ENCODE peak calls at places on chromosomes 7 and 10, in eight cellular contexts. One of them, this sample, is unnamed. For H3K4me1, the result is how much of the 10 kb centered on the place peaks cover.

GRCh38 chr10:33302188-33302829 is 32.2 kb downstream of the NRP1 start:
- DNase-seq in PC-9: no peak
- DNase-seq in kidney: no peak
- DNase-seq in aorta: no peak
- DNase-seq in cardiac muscle cell: peak
- DNase-seq in A673: no peak
- DNase-seq in esophagus squamous epithelium: no peak
- DNase-seq in HCT116: no peak
- DNase-seq in this sample: no peak

GRCh38 chr10:70970830-70971229 is 82.5 kb upstream of the PCBD1 start:
- DNase-seq in PC-9: no peak
- DNase-seq in HCT116: no peak
- DNase-seq in esophagus squamous epithelium: no peak
- DNase-seq in A673: no peak
- DNase-seq in cardiac muscle cell: peak
- DNase-seq in aorta: no peak
- DNase-seq in kidney: no peak
- DNase-seq in this sample: peak

GRCh38 chr7:47763063-47763974 is 181.4 kb upstream of the TNS3 start:
- DNase-seq in HCT116: no peak
- DNase-seq in aorta: no peak
- DNase-seq in esophagus squamous epithelium: no peak
- DNase-seq in kidney: no peak
- DNase-seq in A673: no peak
- DNase-seq in PC-9: peak
- DNase-seq in cardiac muscle cell: peak
- DNase-seq in this sample: no peak

GRCh38 chr7:151696738-151697514 is 177.2 kb upstream of the RHEB start:
- DNase-seq in esophagus squamous epithelium: no peak
- DNase-seq in cardiac muscle cell: no peak
- DNase-seq in aorta: no peak
- DNase-seq in A673: no peak
- DNase-seq in kidney: peak
- DNase-seq in PC-9: peak
- DNase-seq in HCT116: no peak
- DNase-seq in this sample: no peak

GRCh38 chr10:115094605-115095004 is 1.4 kb downstream of the ATRNL1 start:
- DNase-seq in esophagus squamous epithelium: no peak
- DNase-seq in aorta: no peak
- DNase-seq in cardiac muscle cell: no peak
- DNase-seq in PC-9: no peak
- DNase-seq in HCT116: no peak
- DNase-seq in kidney: no peak
- DNase-seq in A673: no peak
- DNase-seq in this sample: no peak

GRCh38 chr7:117470777-117471176 is 9.0 kb upstream of the CFTR start:
- DNase-seq in cardiac muscle cell: no peak
- DNase-seq in kidney: peak
- DNase-seq in aorta: no peak
- DNase-seq in esophagus squamous epithelium: no peak
- DNase-seq in A673: no peak
- DNase-seq in HCT116: no peak
- DNase-seq in PC-9: no peak
- DNase-seq in this sample: no peak

GRCh38 chr7:27109533-27110162 is 7.2 kb upstream of the HOXA2 start:
- DNase-seq in esophagus squamous epithelium: no peak
- DNase-seq in PC-9: no peak
- DNase-seq in kidney: no peak
- DNase-seq in HCT116: no peak
- DNase-seq in cardiac muscle cell: no peak
- DNase-seq in aorta: no peak
- DNase-seq in A673: no peak
- DNase-seq in this sample: no peak

GRCh38 chr7:73702226-73702625 is 17.2 kb downstream of the STX1A start:
- DNase-seq in cardiac muscle cell: no peak
- DNase-seq in aorta: no peak
- DNase-seq in HCT116: no peak
- DNase-seq in kidney: no peak
- DNase-seq in esophagus squamous epithelium: no peak
- DNase-seq in A673: no peak
- DNase-seq in PC-9: no peak
- DNase-seq in this sample: no peak

GRCh38 chr7:142636751-142637150 is 112.5 kb upstream of the PRSS1 start:
- DNase-seq in kidney: no peak
- DNase-seq in aorta: no peak
- DNase-seq in cardiac muscle cell: no peak
- DNase-seq in A673: no peak
- DNase-seq in esophagus squamous epithelium: no peak
- DNase-seq in HCT116: no peak
- DNase-seq in PC-9: no peak
- DNase-seq in this sample: no peak

GRCh38 chr7:42020067-42020466 is 216.9 kb downstream of the GLI3 start:
- DNase-seq in kidney: no peak
- DNase-seq in A673: peak
- DNase-seq in cardiac muscle cell: no peak
- DNase-seq in aorta: no peak
- DNase-seq in PC-9: no peak
- DNase-seq in HCT116: no peak
- DNase-seq in esophagus squamous epithelium: no peak
- DNase-seq in this sample: no peak

GRCh38 chr10:72085864-72086465 is 2.4 kb downstream of the SPOCK2 start:
- DNase-seq in kidney: no peak
- DNase-seq in cardiac muscle cell: no peak
- DNase-seq in HCT116: no peak
- DNase-seq in PC-9: no peak
- DNase-seq in aorta: no peak
- DNase-seq in esophagus squamous epithelium: no peak
- DNase-seq in A673: no peak
- DNase-seq in this sample: no peak

GRCh38 chr10:72087969-72088878 is at the start of gene SPOCK2:
- DNase-seq in A673: no peak
- DNase-seq in PC-9: no peak
- DNase-seq in kidney: peak
- DNase-seq in cardiac muscle cell: peak
- DNase-seq in aorta: no peak
- DNase-seq in esophagus squamous epithelium: no peak
- DNase-seq in HCT116: no peak
- DNase-seq in this sample: no peak

GRCh38 chr10:72087392-72087968 is 871 bp downstream of the SPOCK2 start:
- DNase-seq in cardiac muscle cell: no peak
- DNase-seq in aorta: no peak
- DNase-seq in esophagus squamous epithelium: no peak
- DNase-seq in PC-9: no peak
- DNase-seq in kidney: peak
- DNase-seq in A673: no peak
- DNase-seq in HCT116: no peak
- DNase-seq in this sample: no peak

GRCh38 chr10:72085166-72085565 is 3.2 kb downstream of the SPOCK2 start:
- DNase-seq in kidney: no peak
- DNase-seq in A673: no peak
- DNase-seq in aorta: no peak
- DNase-seq in PC-9: no peak
- DNase-seq in esophagus squamous epithelium: no peak
- DNase-seq in HCT116: no peak
- DNase-seq in cardiac muscle cell: no peak
- DNase-seq in this sample: no peak

DNA sequence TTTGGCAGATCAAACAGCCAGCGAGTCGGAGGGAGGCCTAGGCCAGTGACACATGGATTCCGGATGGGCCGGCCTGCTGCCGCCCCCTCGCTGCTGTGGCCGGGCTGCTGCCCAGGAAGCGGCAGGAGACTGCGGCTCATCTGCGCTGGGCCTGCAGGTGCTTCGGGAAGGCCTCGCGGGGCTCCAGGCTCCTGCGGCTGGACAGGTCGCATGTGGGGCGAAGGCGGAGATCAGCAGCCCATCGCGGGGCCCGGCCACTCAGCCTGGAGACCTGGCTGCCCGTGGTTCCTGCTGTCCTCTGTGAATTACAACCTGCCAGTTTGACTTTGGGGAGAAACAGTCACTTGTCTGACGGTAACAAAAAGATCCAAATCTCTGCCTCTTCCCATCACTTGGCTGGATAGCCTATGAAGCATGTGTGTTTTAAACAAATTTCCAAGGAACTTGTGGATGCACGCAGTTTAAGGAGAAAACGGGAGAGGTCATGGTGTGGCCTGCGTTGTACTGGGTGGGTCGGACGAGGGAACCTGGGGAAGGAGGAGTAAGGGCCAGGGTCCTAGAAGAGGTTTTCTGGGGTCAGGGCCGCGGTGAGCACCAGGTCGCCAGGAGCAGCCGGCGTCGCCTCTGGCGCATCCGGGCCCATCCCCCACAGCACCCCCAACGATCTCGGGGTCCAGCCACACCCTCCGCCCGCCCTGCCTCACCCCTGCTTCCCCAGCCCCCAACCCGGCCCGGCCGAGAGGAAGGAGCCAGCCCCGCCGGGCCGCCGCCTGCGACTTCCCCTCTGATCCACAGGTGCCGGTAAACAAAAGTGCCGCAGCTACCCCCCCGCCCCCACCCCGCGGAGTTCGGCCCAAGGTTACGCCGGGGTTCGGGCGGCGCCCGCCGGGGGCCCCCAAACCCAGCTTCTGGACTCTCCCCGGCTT is 1.6 kb downstream of the SPOCK2 start:
- DNase-seq in cardiac muscle cell: no peak
- DNase-seq in PC-9: no peak
- DNase-seq in kidney: peak
- DNase-seq in esophagus squamous epithelium: no peak
- DNase-seq in A673: no peak
- DNase-seq in aorta: no peak
- DNase-seq in HCT116: no peak
- DNase-seq in this sample: no peak
- H3K27ac ChIP-seq in cardiac muscle cell: no peak
- H3K27ac ChIP-seq in PC-9: no peak
- H3K27ac ChIP-seq in kidney: no peak
- H3K27ac ChIP-seq in esophagus squamous epithelium: peak
- H3K27ac ChIP-seq in A673: no peak
- H3K27ac ChIP-seq in aorta: no peak
- H3K27ac ChIP-seq in HCT116: no peak
- H3K27ac ChIP-seq in this sample: no peak

GRCh38 chr7:2717905-2718702 is 30.1 kb downstream of the AMZ1 start:
- DNase-seq in PC-9: no peak
- DNase-seq in esophagus squamous epithelium: no peak
- DNase-seq in aorta: no peak
- DNase-seq in HCT116: no peak
- DNase-seq in kidney: no peak
- DNase-seq in A673: no peak
- DNase-seq in cardiac muscle cell: no peak
- DNase-seq in this sample: no peak
- H3K4me1 ChIP-seq in PC-9: under half
- H3K4me1 ChIP-seq in esophagus squamous epithelium: under half
- H3K4me1 ChIP-seq in aorta: under half
- H3K4me1 ChIP-seq in HCT116: under half
- H3K4me1 ChIP-seq in kidney: under half
- H3K4me1 ChIP-seq in A673: under half
- H3K4me1 ChIP-seq in cardiac muscle cell: half or more
- H3K4me1 ChIP-seq in this sample: under half

GRCh38 chr10:118725784-118726507 is 28.8 kb downstream of the CACUL1 start:
- DNase-seq in A673: no peak
- DNase-seq in esophagus squamous epithelium: no peak
- DNase-seq in aorta: no peak
- DNase-seq in PC-9: no peak
- DNase-seq in cardiac muscle cell: peak
- DNase-seq in kidney: no peak
- DNase-seq in HCT116: no peak
- DNase-seq in this sample: no peak
- H3K27ac ChIP-seq in A673: no peak
- H3K27ac ChIP-seq in esophagus squamous epithelium: peak
- H3K27ac ChIP-seq in aorta: no peak
- H3K27ac ChIP-seq in PC-9: no peak
- H3K27ac ChIP-seq in cardiac muscle cell: no peak
- H3K27ac ChIP-seq in kidney: no peak
- H3K27ac ChIP-seq in HCT116: no peak
- H3K27ac ChIP-seq in this sample: no peak

GRCh38 chr7:13834328-13834761 is 155.1 kb downstream of the ETV1 start:
- DNase-seq in HCT116: no peak
- DNase-seq in esophagus squamous epithelium: no peak
- DNase-seq in PC-9: no peak
- DNase-seq in aorta: no peak
- DNase-seq in A673: no peak
- DNase-seq in kidney: no peak
- DNase-seq in cardiac muscle cell: no peak
- DNase-seq in this sample: no peak

GRCh38 chr7:13833872-13834271 is 155.6 kb downstream of the ETV1 start:
- DNase-seq in A673: no peak
- DNase-seq in esophagus squamous epithelium: no peak
- DNase-seq in PC-9: no peak
- DNase-seq in cardiac muscle cell: no peak
- DNase-seq in kidney: no peak
- DNase-seq in HCT116: no peak
- DNase-seq in aorta: no peak
- DNase-seq in this sample: no peak

GRCh38 chr7:13832346-13832745 is 157.1 kb downstream of the ETV1 start:
- DNase-seq in HCT116: no peak
- DNase-seq in aorta: no peak
- DNase-seq in A673: no peak
- DNase-seq in cardiac muscle cell: no peak
- DNase-seq in PC-9: no peak
- DNase-seq in esophagus squamous epithelium: no peak
- DNase-seq in kidney: no peak
- DNase-seq in this sample: no peak

GRCh38 chr7:13839063-13839462 is 150.4 kb downstream of the ETV1 start:
- DNase-seq in esophagus squamous epithelium: no peak
- DNase-seq in aorta: no peak
- DNase-seq in PC-9: no peak
- DNase-seq in kidney: no peak
- DNase-seq in A673: no peak
- DNase-seq in HCT116: no peak
- DNase-seq in cardiac muscle cell: no peak
- DNase-seq in this sample: no peak

GRCh38 chr7:13835442-13835841 is 154.0 kb downstream of the ETV1 start:
- DNase-seq in aorta: no peak
- DNase-seq in PC-9: no peak
- DNase-seq in A673: no peak
- DNase-seq in esophagus squamous epithelium: no peak
- DNase-seq in cardiac muscle cell: no peak
- DNase-seq in kidney: no peak
- DNase-seq in HCT116: no peak
- DNase-seq in this sample: no peak
- H3K4me1 ChIP-seq in aorta: under half
- H3K4me1 ChIP-seq in PC-9: under half
- H3K4me1 ChIP-seq in A673: under half
- H3K4me1 ChIP-seq in esophagus squamous epithelium: under half
- H3K4me1 ChIP-seq in cardiac muscle cell: under half
- H3K4me1 ChIP-seq in kidney: under half
- H3K4me1 ChIP-seq in HCT116: under half
- H3K4me1 ChIP-seq in this sample: under half

This sample was measured in iPS DF 6.9.